ENCODE peak calls at places on chromosomes 13 and 19, in four cellular contexts. N, F, P and R are unnamed samples. For H3K4me1, the result is how much of the 10 kb centered on the place peaks cover.

GRCh38 chr19:46431824-46432223 is 3.1 kb upstream of the PNMA8C start:
- DNase-seq in N (no peak), F (no peak), P (no peak), R (peak)

GRCh38 chr13:29594310-29594709 is 1.2 kb downstream of the SLC7A1 start:
- DNase-seq in N (peak), F (peak), P (no peak), R (peak)

GRCh38 chr19:38654478-38655079 is 7.1 kb downstream of the ACTN4 start:
- DNase-seq in N (no peak), F (no peak), P (no peak), R (peak)

GRCh38 chr19:30605333-30605732 is 233.1 kb downstream of the ZNF536 start:
- DNase-seq in N (no peak), F (no peak), P (no peak), R (no peak)

GRCh38 chr13:110274687-110275086 is 32.3 kb downstream of the COL4A1 start:
- DNase-seq in N (no peak), F (no peak), P (no peak), R (no peak)

GRCh38 chr19:41995959-41996797 is 2.1 kb upstream of the ATP1A3 start:
- DNase-seq in N (no peak), F (no peak), P (no peak), R (no peak)

GRCh38 chr19:15923702-15924101 is 10.6 kb downstream of the CYP4F11 start:
- DNase-seq in N (no peak), F (peak), P (no peak), R (no peak)

GRCh38 chr13:110650436-110650835 is 35.1 kb downstream of the NAXD start:
- DNase-seq in N (no peak), F (no peak), P (no peak), R (no peak)

GRCh38 chr19:37511186-37511585 is 4.4 kb downstream of the ZNF793 start:
- DNase-seq in N (no peak), F (no peak), P (no peak), R (no peak)

GRCh38 chr13:41074523-41074922 is 13.2 kb downstream of the WBP4 start:
- DNase-seq in N (no peak), F (no peak), P (no peak), R (no peak)

GRCh38 chr13:91349992-91350911 is 2.8 kb downstream of the MIR17HG start:
- DNase-seq in N (no peak), F (no peak), P (no peak), R (no peak)

GRCh38 chr19:51799311-51799997 is 4.5 kb downstream of the FPR3 start:
- DNase-seq in N (no peak), F (peak), P (no peak), R (no peak)

GRCh38 chr19:51338563-51339312 is 3.2 kb downstream of the VSIG10L start:
- DNase-seq in N (peak), F (peak), P (peak), R (peak)

GRCh38 chr19:2039959-2040646 is 10.9 kb downstream of the MKNK2 start:
- DNase-seq in N (no peak), F (peak), P (no peak), R (no peak)

DNA sequence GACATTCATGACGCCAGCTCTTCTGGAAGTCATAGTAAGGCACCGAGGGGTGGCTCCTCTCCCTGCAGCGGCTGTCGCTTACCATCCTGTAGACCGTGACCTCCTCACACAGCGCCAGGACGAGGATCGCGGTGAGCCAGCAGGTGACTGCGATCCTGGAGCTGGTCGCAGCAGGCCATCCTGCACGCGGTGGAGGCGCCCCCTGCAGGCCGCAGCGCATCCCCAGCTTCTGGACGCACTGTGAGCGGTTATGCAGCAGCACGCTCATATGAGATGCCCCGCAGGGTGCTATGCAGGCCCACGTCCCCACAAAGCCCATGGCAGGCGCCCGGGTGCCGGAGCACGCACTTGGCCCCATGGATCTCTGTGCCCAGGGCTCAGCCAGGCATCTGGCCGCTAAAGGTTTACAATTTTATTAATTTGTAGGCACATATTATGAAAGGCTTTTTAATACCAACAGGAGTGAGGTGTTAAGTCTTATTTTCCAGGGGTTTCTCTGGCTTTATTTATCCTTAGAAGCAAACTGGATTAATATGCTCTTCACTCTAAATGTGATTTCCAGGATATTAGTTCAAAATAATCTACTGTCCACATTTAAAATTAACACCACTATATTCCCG is 35.6 kb upstream of the PSPC1 start:
- DNase-seq in N (no peak), F (peak), P (peak), R (peak)
- H3K4me1 ChIP-seq in N (under half), F (under half), P (under half), R (under half)

DNA sequence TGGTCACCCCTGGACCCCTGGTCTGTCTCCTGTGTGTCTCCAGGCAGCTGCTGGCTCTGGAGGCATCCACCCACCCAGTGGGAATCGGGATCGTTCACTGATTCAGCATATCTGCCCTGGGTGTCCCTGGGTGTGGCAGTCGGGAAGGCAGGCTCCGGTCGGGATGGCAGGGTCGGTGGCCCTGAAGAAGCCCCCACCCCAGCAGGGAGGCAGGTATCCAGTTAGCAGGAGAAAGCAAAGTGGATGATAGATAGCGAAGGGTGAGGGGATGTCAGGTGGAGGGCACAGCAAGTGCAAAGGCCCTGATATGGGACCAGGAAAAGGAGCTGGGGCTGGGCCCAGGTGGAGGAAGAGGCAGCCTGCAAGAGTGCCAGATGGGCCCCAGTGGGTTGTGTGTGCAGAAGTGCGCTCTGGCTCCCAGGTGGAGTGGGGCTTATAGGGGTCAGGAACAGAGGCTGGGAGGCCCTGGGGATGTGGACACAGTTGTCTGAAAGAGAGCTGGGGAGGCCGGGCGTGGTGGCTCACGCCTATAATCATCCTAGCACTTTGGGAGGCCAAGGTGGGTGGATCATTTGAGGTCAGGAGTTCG is 2.3 kb downstream of the SSBP4 start:
- DNase-seq in N (no peak), F (no peak), P (no peak), R (no peak)
- H3K4me1 ChIP-seq in N (half or more), F (under half), P (half or more), R (under half)

GRCh38 chr13:53439439-53440225 is 411.0 kb downstream of the OLFM4 start:
- DNase-seq in N (no peak), F (no peak), P (no peak), R (no peak)

GRCh38 chr13:53445682-53446081 is 417.1 kb downstream of the OLFM4 start:
- DNase-seq in N (no peak), F (no peak), P (no peak), R (no peak)

GRCh38 chr13:53442979-53443378 is 414.4 kb downstream of the OLFM4 start:
- DNase-seq in N (no peak), F (no peak), P (no peak), R (no peak)
- H3K4me1 ChIP-seq in N (under half), F (under half), P (under half), R (under half)

GRCh38 chr19:6235031-6235951 is 44.5 kb downstream of the MLLT1 start:
- DNase-seq in N (no peak), F (no peak), P (no peak), R (no peak)

GRCh38 chr19:6232567-6232966 is 47.2 kb downstream of the MLLT1 start:
- DNase-seq in N (no peak), F (no peak), P (no peak), R (no peak)

GRCh38 chr19:6233051-6233826 is 46.5 kb downstream of the MLLT1 start:
- DNase-seq in N (no peak), F (no peak), P (no peak), R (no peak)

GRCh38 chr19:6233827-6234511 is 45.8 kb downstream of the MLLT1 start:
- DNase-seq in N (no peak), F (no peak), P (no peak), R (no peak)

GRCh38 chr19:6234527-6234926 is 45.2 kb downstream of the MLLT1 start:
- DNase-seq in N (no peak), F (no peak), P (no peak), R (no peak)
- H3K4me1 ChIP-seq in N (under half), F (under half), P (under half), R (under half)

GRCh38 chr19:48870048-48870447 is 1.6 kb upstream of the PLEKHA4 start:
- DNase-seq in N (no peak), F (no peak), P (no peak), R (no peak)
- H3K4me1 ChIP-seq in N (under half), F (under half), P (half or more), R (under half)